ENCODE peak calls at places on chromosomes 5 and 9, in eight cellular contexts. One of them, this sample, is unnamed.

GRCh38 chr5:31211098-31211497 is 17.6 kb downstream of the CDH6 start:
- DNase-seq in OCI-LY7: no peak
- DNase-seq in mammary epithelial cell: no peak
- DNase-seq in thyroid gland: no peak
- DNase-seq in uterus: no peak
- DNase-seq in neural progenitor cell: no peak
- DNase-seq in pancreas: no peak
- DNase-seq in body of pancreas: no peak
- DNase-seq in this sample: no peak

GRCh38 chr9:132806306-132806705 is 71.8 kb downstream of the AK8 start:
- DNase-seq in OCI-LY7: no peak
- DNase-seq in uterus: no peak
- DNase-seq in body of pancreas: no peak
- DNase-seq in thyroid gland: no peak
- DNase-seq in pancreas: no peak
- DNase-seq in neural progenitor cell: no peak
- DNase-seq in mammary epithelial cell: no peak
- DNase-seq in this sample: no peak

GRCh38 chr5:142293486-142293885 is 31.3 kb downstream of the SPRY4 start:
- DNase-seq in OCI-LY7: no peak
- DNase-seq in mammary epithelial cell: peak; percentile 11
- DNase-seq in uterus: no peak
- DNase-seq in pancreas: no peak
- DNase-seq in body of pancreas: no peak
- DNase-seq in neural progenitor cell: no peak
- DNase-seq in thyroid gland: no peak
- DNase-seq in this sample: no peak

GRCh38 chr9:137721479-137721878 is 102.7 kb downstream of the EHMT1 start:
- DNase-seq in neural progenitor cell: no peak
- DNase-seq in thyroid gland: no peak
- DNase-seq in body of pancreas: no peak
- DNase-seq in pancreas: no peak
- DNase-seq in mammary epithelial cell: no peak
- DNase-seq in OCI-LY7: no peak
- DNase-seq in uterus: no peak
- DNase-seq in this sample: no peak

GRCh38 chr5:140219068-140219971 is 44.3 kb downstream of the CYSTM1 start:
- DNase-seq in thyroid gland: peak; percentile 32
- DNase-seq in neural progenitor cell: no peak
- DNase-seq in uterus: no peak
- DNase-seq in mammary epithelial cell: peak; percentile 57
- DNase-seq in OCI-LY7: no peak
- DNase-seq in body of pancreas: peak; percentile 89
- DNase-seq in pancreas: peak; percentile 88
- DNase-seq in this sample: no peak

GRCh38 chr5:56838409-56839039 is 23.2 kb downstream of the MAP3K1 start:
- DNase-seq in body of pancreas: peak; percentile 32
- DNase-seq in uterus: no peak
- DNase-seq in neural progenitor cell: peak; percentile 65
- DNase-seq in thyroid gland: peak; percentile 46
- DNase-seq in OCI-LY7: peak; percentile 70
- DNase-seq in mammary epithelial cell: peak; percentile 58
- DNase-seq in pancreas: no peak
- DNase-seq in this sample: no peak

GRCh38 chr5:68548959-68549676 is 333.6 kb downstream of the PIK3R1 start:
- DNase-seq in thyroid gland: no peak
- DNase-seq in pancreas: no peak
- DNase-seq in body of pancreas: no peak
- DNase-seq in neural progenitor cell: no peak
- DNase-seq in uterus: peak; percentile 66
- DNase-seq in mammary epithelial cell: peak; percentile 76
- DNase-seq in OCI-LY7: no peak
- DNase-seq in this sample: no peak

GRCh38 chr5:142078251-142078650 is 30.3 kb upstream of the NDFIP1 start:
- DNase-seq in mammary epithelial cell: no peak
- DNase-seq in body of pancreas: no peak
- DNase-seq in uterus: no peak
- DNase-seq in pancreas: no peak
- DNase-seq in thyroid gland: no peak
- DNase-seq in neural progenitor cell: peak; percentile 12
- DNase-seq in OCI-LY7: no peak
- DNase-seq in this sample: no peak

GRCh38 chr5:93658044-93658443 is 75.0 kb downstream of the NR2F1 start:
- DNase-seq in pancreas: no peak
- DNase-seq in thyroid gland: no peak
- DNase-seq in neural progenitor cell: no peak
- DNase-seq in OCI-LY7: no peak
- DNase-seq in body of pancreas: no peak
- DNase-seq in mammary epithelial cell: no peak
- DNase-seq in uterus: no peak
- DNase-seq in this sample: no peak

GRCh38 chr9:36268007-36268427 is 9.8 kb upstream of the GNE start:
- DNase-seq in neural progenitor cell: no peak
- DNase-seq in pancreas: no peak
- DNase-seq in mammary epithelial cell: peak; percentile 71
- DNase-seq in body of pancreas: no peak
- DNase-seq in OCI-LY7: no peak
- DNase-seq in uterus: no peak
- DNase-seq in thyroid gland: no peak
- DNase-seq in this sample: no peak

GRCh38 chr9:114733814-114734213 is 51.8 kb upstream of the TEX48 start:
- DNase-seq in mammary epithelial cell: peak; percentile 95
- DNase-seq in pancreas: no peak
- DNase-seq in neural progenitor cell: no peak
- DNase-seq in OCI-LY7: no peak
- DNase-seq in uterus: no peak
- DNase-seq in thyroid gland: no peak
- DNase-seq in body of pancreas: no peak
- DNase-seq in this sample: no peak

GRCh38 chr9:17795708-17796107 is 216.8 kb downstream of the SH3GL2 start:
- DNase-seq in neural progenitor cell: no peak
- DNase-seq in OCI-LY7: no peak
- DNase-seq in pancreas: no peak
- DNase-seq in uterus: no peak
- DNase-seq in thyroid gland: no peak
- DNase-seq in mammary epithelial cell: no peak
- DNase-seq in body of pancreas: no peak
- DNase-seq in this sample: no peak

GRCh38 chr9:37953775-37954437 is 50.0 kb upstream of the SLC25A51 start:
- DNase-seq in OCI-LY7: no peak
- DNase-seq in uterus: peak; percentile 75
- DNase-seq in neural progenitor cell: no peak
- DNase-seq in mammary epithelial cell: peak; percentile 99
- DNase-seq in thyroid gland: no peak
- DNase-seq in body of pancreas: no peak
- DNase-seq in pancreas: no peak
- DNase-seq in this sample: peak; percentile 34

GRCh38 chr5:124514966-124515365 is 231.5 kb downstream of the ZNF608 start:
- DNase-seq in thyroid gland: no peak
- DNase-seq in neural progenitor cell: no peak
- DNase-seq in pancreas: no peak
- DNase-seq in mammary epithelial cell: no peak
- DNase-seq in uterus: no peak
- DNase-seq in body of pancreas: no peak
- DNase-seq in OCI-LY7: no peak
- DNase-seq in this sample: no peak

GRCh38 chr5:76790632-76791290 is 28.1 kb upstream of the F2RL1 start:
- DNase-seq in thyroid gland: no peak
- DNase-seq in OCI-LY7: no peak
- DNase-seq in body of pancreas: no peak
- DNase-seq in neural progenitor cell: no peak
- DNase-seq in pancreas: no peak
- DNase-seq in uterus: no peak
- DNase-seq in mammary epithelial cell: peak; percentile 97
- DNase-seq in this sample: no peak

GRCh38 chr5:141778211-141778610 is 96.2 kb upstream of the ARAP3 start:
- DNase-seq in neural progenitor cell: no peak
- DNase-seq in mammary epithelial cell: peak; percentile 62
- DNase-seq in thyroid gland: no peak
- DNase-seq in OCI-LY7: peak; percentile 8
- DNase-seq in uterus: peak; percentile 87
- DNase-seq in pancreas: no peak
- DNase-seq in body of pancreas: no peak
- DNase-seq in this sample: no peak

GRCh38 chr9:116002624-116003023 is 151.0 kb upstream of the PAPPA start:
- DNase-seq in body of pancreas: no peak
- DNase-seq in uterus: no peak
- DNase-seq in pancreas: no peak
- DNase-seq in neural progenitor cell: no peak
- DNase-seq in mammary epithelial cell: peak; percentile 83
- DNase-seq in thyroid gland: no peak
- DNase-seq in OCI-LY7: no peak
- DNase-seq in this sample: no peak

GRCh38 chr9:84996049-84996448 is 326.5 kb downstream of the NTRK2 start:
- DNase-seq in body of pancreas: no peak
- DNase-seq in pancreas: no peak
- DNase-seq in mammary epithelial cell: peak; percentile 57
- DNase-seq in neural progenitor cell: no peak
- DNase-seq in thyroid gland: no peak
- DNase-seq in uterus: no peak
- DNase-seq in OCI-LY7: no peak
- DNase-seq in this sample: no peak

GRCh38 chr5:177336112-177336511 is 15.4 kb downstream of the LMAN2 start:
- DNase-seq in OCI-LY7: peak; percentile 63
- DNase-seq in uterus: no peak
- DNase-seq in pancreas: no peak
- DNase-seq in mammary epithelial cell: no peak
- DNase-seq in thyroid gland: no peak
- DNase-seq in neural progenitor cell: peak; percentile 25
- DNase-seq in body of pancreas: peak; percentile 37
- DNase-seq in this sample: peak; percentile 46

GRCh38 chr9:22005700-22006605 is 3.2 kb downstream of the CDKN2B start:
- DNase-seq in body of pancreas: no peak
- DNase-seq in OCI-LY7: peak; percentile 28
- DNase-seq in thyroid gland: no peak
- DNase-seq in mammary epithelial cell: peak; percentile 30
- DNase-seq in uterus: no peak
- DNase-seq in neural progenitor cell: peak; percentile 52
- DNase-seq in pancreas: no peak
- DNase-seq in this sample: no peak

GRCh38 chr5:176619203-176619568 is 9.2 kb upstream of the GPRIN1 start:
- DNase-seq in mammary epithelial cell: peak; percentile 71
- DNase-seq in OCI-LY7: peak; percentile 91
- DNase-seq in thyroid gland: peak; percentile 35
- DNase-seq in uterus: no peak
- DNase-seq in neural progenitor cell: peak; percentile 98
- DNase-seq in body of pancreas: peak; percentile 71
- DNase-seq in pancreas: peak; percentile 52
- DNase-seq in this sample: peak; percentile 77

GRCh38 chr5:150038547-150038946 is 38.0 kb downstream of the HMGXB3 start:
- DNase-seq in OCI-LY7: no peak
- DNase-seq in uterus: no peak
- DNase-seq in body of pancreas: no peak
- DNase-seq in pancreas: no peak
- DNase-seq in thyroid gland: no peak
- DNase-seq in mammary epithelial cell: no peak
- DNase-seq in neural progenitor cell: no peak
- DNase-seq in this sample: no peak
- H3K36me3 ChIP-seq in OCI-LY7: peaks cover 98% of the 10 kb centered on the region
- H3K36me3 ChIP-seq in uterus: no peaks in the 10 kb centered on the region
- H3K36me3 ChIP-seq in body of pancreas: peaks cover 48% of the 10 kb centered on the region
- H3K36me3 ChIP-seq in pancreas: peaks cover 61% of the 10 kb centered on the region
- H3K36me3 ChIP-seq in thyroid gland: peaks cover 61% of the 10 kb centered on the region
- H3K36me3 ChIP-seq in mammary epithelial cell: peaks cover 49% of the 10 kb centered on the region
- H3K36me3 ChIP-seq in neural progenitor cell: no peaks in the 10 kb centered on the region
- H3K36me3 ChIP-seq in this sample: peaks cover 98% of the 10 kb centered on the region

GRCh38 chr5:103522586-103522985 is 40.0 kb downstream of the NUDT12 start:
- DNase-seq in body of pancreas: no peak
- DNase-seq in mammary epithelial cell: no peak
- DNase-seq in uterus: no peak
- DNase-seq in OCI-LY7: no peak
- DNase-seq in pancreas: no peak
- DNase-seq in neural progenitor cell: peak; percentile 3
- DNase-seq in thyroid gland: peak; percentile 18
- DNase-seq in this sample: no peak

GRCh38 chr5:103523319-103523718 is 39.3 kb downstream of the NUDT12 start:
- DNase-seq in body of pancreas: no peak
- DNase-seq in pancreas: no peak
- DNase-seq in OCI-LY7: no peak
- DNase-seq in mammary epithelial cell: peak; percentile 64
- DNase-seq in thyroid gland: no peak
- DNase-seq in uterus: no peak
- DNase-seq in neural progenitor cell: no peak
- DNase-seq in this sample: no peak

GRCh38 chr5:103514381-103514780 is 48.2 kb downstream of the NUDT12 start:
- DNase-seq in OCI-LY7: no peak
- DNase-seq in neural progenitor cell: no peak
- DNase-seq in body of pancreas: no peak
- DNase-seq in thyroid gland: no peak
- DNase-seq in uterus: no peak
- DNase-seq in pancreas: no peak
- DNase-seq in mammary epithelial cell: no peak
- DNase-seq in this sample: no peak

GRCh38 chr5:103525366-103525765 is 37.2 kb downstream of the NUDT12 start:
- DNase-seq in pancreas: no peak
- DNase-seq in OCI-LY7: no peak
- DNase-seq in mammary epithelial cell: no peak
- DNase-seq in neural progenitor cell: no peak
- DNase-seq in uterus: no peak
- DNase-seq in thyroid gland: no peak
- DNase-seq in body of pancreas: no peak
- DNase-seq in this sample: no peak

DNA sequence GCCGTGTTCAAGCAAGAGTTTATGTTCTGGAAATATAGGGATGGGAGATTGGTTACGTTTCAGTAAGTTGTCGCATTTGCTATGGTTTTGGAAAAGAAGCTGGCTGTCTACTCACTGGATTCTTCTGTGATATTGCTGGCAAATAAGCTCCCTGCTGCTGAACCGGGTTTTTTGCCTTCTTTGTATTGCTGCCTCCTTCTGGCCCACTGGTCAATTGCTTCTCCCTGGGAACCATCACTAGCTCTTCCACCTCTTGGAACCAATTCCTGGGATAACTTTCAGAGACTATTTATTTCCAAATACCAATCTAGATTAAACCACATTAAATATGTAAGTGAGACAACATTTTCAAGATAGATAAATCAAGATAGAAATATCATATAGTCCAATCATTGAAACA is 43.0 kb downstream of the NUDT12 start:
- DNase-seq in OCI-LY7: no peak
- DNase-seq in thyroid gland: no peak
- DNase-seq in neural progenitor cell: peak; percentile 55
- DNase-seq in mammary epithelial cell: no peak
- DNase-seq in body of pancreas: no peak
- DNase-seq in pancreas: no peak
- DNase-seq in uterus: no peak
- DNase-seq in this sample: no peak
- TF ChIP-seq CTCF in OCI-LY7: peak; percentile 35
- TF ChIP-seq CTCF in thyroid gland: no peak
- TF ChIP-seq CTCF in neural progenitor cell: peak; percentile 55
- TF ChIP-seq CTCF in mammary epithelial cell: peak; percentile 5
- TF ChIP-seq CTCF in body of pancreas: no peak
- TF ChIP-seq CTCF in pancreas: no peak
- TF ChIP-seq CTCF in uterus: no peak
- TF ChIP-seq CTCF in this sample: no peak

GRCh38 chr5:157541452-157542118 is 34.0 kb downstream of the ADAM19 start:
- DNase-seq in mammary epithelial cell: no peak
- DNase-seq in thyroid gland: no peak
- DNase-seq in OCI-LY7: peak; percentile 13
- DNase-seq in body of pancreas: no peak
- DNase-seq in uterus: no peak
- DNase-seq in neural progenitor cell: no peak
- DNase-seq in pancreas: no peak
- DNase-seq in this sample: no peak
- H3K4me3 ChIP-seq in mammary epithelial cell: no peak overlapping the region
- H3K4me3 ChIP-seq in thyroid gland: no peak overlapping the region
- H3K4me3 ChIP-seq in OCI-LY7: peak overlapping the region; percentile 38
- H3K4me3 ChIP-seq in body of pancreas: no peak overlapping the region
- H3K4me3 ChIP-seq in uterus: no peak overlapping the region
- H3K4me3 ChIP-seq in neural progenitor cell: no peak overlapping the region
- H3K4me3 ChIP-seq in pancreas: no peak overlapping the region
- H3K4me3 ChIP-seq in this sample: peak overlapping the region; percentile 35

GRCh38 chr9:127500862-127501261 is 49.6 kb downstream of the LRSAM1 start:
- DNase-seq in OCI-LY7: no peak
- DNase-seq in thyroid gland: no peak
- DNase-seq in mammary epithelial cell: no peak
- DNase-seq in pancreas: no peak
- DNase-seq in body of pancreas: no peak
- DNase-seq in uterus: no peak
- DNase-seq in neural progenitor cell: no peak
- DNase-seq in this sample: no peak
- H3K36me3 ChIP-seq in OCI-LY7: peaks cover 5% of the 10 kb centered on the region
- H3K36me3 ChIP-seq in thyroid gland: peaks cover 38% of the 10 kb centered on the region
- H3K36me3 ChIP-seq in mammary epithelial cell: peaks cover 27% of the 10 kb centered on the region
- H3K36me3 ChIP-seq in pancreas: peaks cover 27% of the 10 kb centered on the region
- H3K36me3 ChIP-seq in body of pancreas: peaks cover 15% of the 10 kb centered on the region
- H3K36me3 ChIP-seq in uterus: no peaks in the 10 kb centered on the region
- H3K36me3 ChIP-seq in neural progenitor cell: no peaks in the 10 kb centered on the region
- H3K36me3 ChIP-seq in this sample: peaks cover 80% of the 10 kb centered on the region

This sample was measured in lower lobe of right lung.